ENCODE peak calls at places on chromosomes 6 and 20, in eight cellular contexts. N, S, M, V, B, P, J and E are unnamed samples.

GRCh38 chr6:52312461-52312860 is 27.9 kb upstream of the MCM3 start:
- DNase-seq in P (no peak), B (no peak), N (no peak), S (no peak), J (no peak), M (no peak), V (no peak), E (no peak)

GRCh38 chr6:42914546-42914945 is 1.3 kb upstream of the PTCRA start:
- DNase-seq in M (no peak), S (no peak), J (no peak), N (no peak), V (no peak), P (no peak), B (no peak), E (no peak)

GRCh38 chr6:110951986-110952794 is 6.3 kb upstream of the GTF3C6 start:
- DNase-seq in N (no peak), S (no peak), V (peak; percentile 46), P (peak; percentile 53), B (no peak), J (no peak), M (peak; percentile 89), E (no peak)

GRCh38 chr6:30044630-30045029 is 16.4 kb upstream of the POLR1H start:
- DNase-seq in V (no peak), S (no peak), B (no peak), N (no peak), J (no peak), P (no peak), M (peak; percentile 60), E (no peak)

GRCh38 chr6:40695750-40696415 is 108.7 kb upstream of the LRFN2 start:
- DNase-seq in J (no peak), V (no peak), M (no peak), N (no peak), S (peak; percentile 69), B (no peak), P (no peak), E (no peak)

GRCh38 chr6:128070406-128070805 is 169.5 kb upstream of the THEMIS start:
- DNase-seq in J (no peak), B (no peak), M (no peak), V (no peak), S (no peak), P (no peak), N (no peak), E (no peak)

GRCh38 chr20:6709865-6710595 is 57.5 kb upstream of the BMP2 start:
- DNase-seq in M (peak; percentile 24), J (no peak), B (no peak), V (no peak), N (no peak), P (peak; percentile 54), S (no peak), E (no peak)

GRCh38 chr6:32668226-32668747 is 1.8 kb upstream of the HLA-DQB1 start:
- DNase-seq in B (no peak), S (peak; percentile 48), N (no peak), P (peak; percentile 83), V (peak; percentile 55), J (no peak), M (peak; percentile 74), E (no peak)

GRCh38 chr20:54086444-54087134 is 16.2 kb upstream of the BCAS1 start:
- DNase-seq in B (no peak), J (no peak), N (no peak), P (no peak), M (no peak), S (no peak), V (no peak), E (no peak)

GRCh38 chr6:4358414-4359107 is 223.2 kb upstream of the ECI2 start:
- DNase-seq in P (peak; percentile 93), M (peak; percentile 100), J (peak; percentile 79), V (peak; percentile 90), B (peak; percentile 95), S (peak; percentile 96), N (no peak), E (peak; percentile 96)

GRCh38 chr20:5504061-5504739 is 187.4 kb upstream of the PROKR2 start:
- DNase-seq in V (peak; percentile 66), P (no peak), J (peak; percentile 74), N (no peak), B (peak; percentile 57), S (no peak), M (no peak), E (peak; percentile 9)

DNA sequence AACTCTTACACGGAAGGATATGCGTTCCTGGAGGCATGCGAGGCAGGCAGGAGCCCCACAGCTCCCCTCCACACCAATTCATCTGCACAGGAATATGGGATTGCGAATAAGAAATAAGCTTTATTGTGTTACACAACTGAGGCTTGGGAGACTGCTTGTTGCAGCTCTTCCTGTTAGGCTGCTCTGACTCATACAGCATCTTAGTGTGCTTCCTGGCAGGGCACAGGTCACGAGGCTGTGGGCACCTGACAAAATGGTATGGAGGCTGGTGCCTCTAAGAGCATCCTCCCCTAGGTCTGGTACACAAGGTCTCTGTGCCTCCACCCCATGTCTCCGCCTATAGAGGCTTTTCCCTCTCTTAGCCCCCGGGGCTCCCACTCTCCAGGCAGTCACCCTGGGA is 6.8 kb downstream of the SLC22A3 start:
- DNase-seq in P (peak; percentile 20), B (no peak), S (no peak), V (no peak), J (no peak), N (no peak), M (peak; percentile 78), E (no peak)
- H3K4me1 ChIP-seq in P (no peaks in the 10 kb centered on the region), B (peaks cover 92% of the 10 kb centered on the region), S (no peaks in the 10 kb centered on the region), V (peaks cover 7% of the 10 kb centered on the region), J (no peaks in the 10 kb centered on the region), N (no peaks in the 10 kb centered on the region), M (peaks cover 5% of the 10 kb centered on the region), E (peaks cover 98% of the 10 kb centered on the region)

GRCh38 chr20:37520417-37520751 is 666 bp upstream of the NNAT start:
- DNase-seq in V (no peak), M (no peak), B (no peak), N (no peak), S (no peak), P (no peak), J (no peak), E (no peak)
- H3K4me1 ChIP-seq in V (peaks cover 11% of the 10 kb centered on the region), M (peaks cover 27% of the 10 kb centered on the region), B (peaks cover 45% of the 10 kb centered on the region), N (peaks cover 17% of the 10 kb centered on the region), S (peaks cover 12% of the 10 kb centered on the region), P (peaks cover 56% of the 10 kb centered on the region), J (no peaks in the 10 kb centered on the region), E (peaks cover 19% of the 10 kb centered on the region)

GRCh38 chr20:44549123-44549522 is 27.3 kb upstream of the SERINC3 start:
- DNase-seq in J (no peak), N (no peak), S (no peak), M (no peak), P (no peak), V (no peak), B (no peak), E (no peak)

GRCh38 chr20:44552039-44552438 is 30.2 kb upstream of the SERINC3 start:
- DNase-seq in S (no peak), M (no peak), V (no peak), N (no peak), P (no peak), B (no peak), J (no peak), E (no peak)

GRCh38 chr20:44548171-44548678 is 26.4 kb upstream of the SERINC3 start:
- DNase-seq in M (peak; percentile 18), V (no peak), P (no peak), B (no peak), J (no peak), N (no peak), S (no peak), E (no peak)

GRCh38 chr20:44552950-44553908 is 29.1 kb upstream of the PKIG start:
- DNase-seq in B (no peak), S (no peak), P (peak; percentile 40), N (no peak), V (no peak), J (no peak), M (peak; percentile 83), E (no peak)

GRCh38 chr20:44552568-44552949 is 29.8 kb upstream of the PKIG start:
- DNase-seq in V (no peak), N (no peak), J (no peak), B (no peak), M (no peak), P (no peak), S (no peak), E (no peak)
- H3K4me1 ChIP-seq in V (peaks cover 4% of the 10 kb centered on the region), N (no peaks in the 10 kb centered on the region), J (peaks cover 5% of the 10 kb centered on the region), B (peaks cover 48% of the 10 kb centered on the region), M (peaks cover 33% of the 10 kb centered on the region), P (peaks cover 50% of the 10 kb centered on the region), S (no peaks in the 10 kb centered on the region), E (peaks cover 10% of the 10 kb centered on the region)

GRCh38 chr20:49765846-49766541 is 46.6 kb upstream of the SLC9A8 start:
- DNase-seq in P (no peak), B (no peak), V (no peak), M (no peak), N (no peak), S (no peak), J (no peak), E (no peak)

GRCh38 chr20:49765413-49765736 is 47.3 kb upstream of the SLC9A8 start:
- DNase-seq in P (no peak), N (no peak), B (no peak), V (no peak), S (no peak), J (no peak), M (no peak), E (no peak)

GRCh38 chr20:49769125-49769581 is 43.5 kb upstream of the SLC9A8 start:
- DNase-seq in N (no peak), B (no peak), S (no peak), V (no peak), J (no peak), P (no peak), M (no peak), E (no peak)

GRCh38 chr20:49768204-49769124 is 44.2 kb upstream of the SLC9A8 start:
- DNase-seq in B (peak; percentile 67), P (peak; percentile 79), M (peak; percentile 99), J (no peak), N (peak; percentile 58), V (peak; percentile 74), S (peak; percentile 95), E (no peak)

GRCh38 chr20:49766979-49767419 is 45.6 kb upstream of the SLC9A8 start:
- DNase-seq in J (no peak), N (no peak), B (no peak), P (no peak), S (no peak), V (no peak), M (no peak), E (no peak)
- H3K4me1 ChIP-seq in J (no peaks in the 10 kb centered on the region), N (peaks cover 28% of the 10 kb centered on the region), B (no peaks in the 10 kb centered on the region), P (peaks cover 27% of the 10 kb centered on the region), S (peaks cover 20% of the 10 kb centered on the region), V (peaks cover 7% of the 10 kb centered on the region), M (peaks cover 22% of the 10 kb centered on the region), E (peaks cover 29% of the 10 kb centered on the region)